ENCODE peak calls at places on chromosomes 7 and 10, in five cellular contexts. A is brain microvascular endothelial cell; D is GM04504; T is stimulated activated CD4-positive, alpha-beta T cell treated with anti-CD3 and anti-CD28 coated beads, Interleukin-12 subunit alpha, Interleukin-12 subunit beta, amount 100 ng/mL, for 48 hours; H is adipocyte. Q is an unnamed sample.

GRCh38 chr7:116185956-116186355 is 24.4 kb upstream of the TES start:
- DNase-seq in A (no peak), D (no peak), T (no peak), H (no peak), Q (no peak)

GRCh38 chr7:98049034-98049433 is 57.6 kb upstream of the LMTK2 start:
- DNase-seq in A (no peak), D (no peak), T (no peak), H (no peak), Q (no peak)

GRCh38 chr7:16813232-16813616 is 8.4 kb upstream of the AGR2 start:
- DNase-seq in A (no peak), D (no peak), T (no peak), H (no peak), Q (no peak)

GRCh38 chr7:2120251-2120660 is 112.5 kb downstream of the MAD1L1 start:
- DNase-seq in A (no peak), D (no peak), T (no peak), H (no peak), Q (no peak)

GRCh38 chr7:9507281-9507680 is 1073.9 kb downstream of the NXPH1 start:
- DNase-seq in A (no peak), D (no peak), T (no peak), H (no peak), Q (no peak)

GRCh38 chr10:89915021-89915420 is 213.6 kb downstream of the KIF20B start:
- DNase-seq in A (no peak), D (no peak), T (no peak), H (no peak), Q (no peak)

GRCh38 chr7:158495780-158496179 is 91.8 kb downstream of the PTPRN2 start:
- DNase-seq in A (no peak), D (no peak), T (no peak), H (peak), Q (no peak)

GRCh38 chr10:117137911-117138642 is at the start of gene VAX1:
- DNase-seq in A (no peak), D (no peak), T (no peak), H (no peak), Q (no peak)

GRCh38 chr10:122139627-122140151 is 131.4 kb upstream of the BTBD16 start:
- DNase-seq in A (no peak), D (no peak), T (no peak), H (no peak), Q (no peak)

GRCh38 chr10:91511549-91512330 is 101.6 kb downstream of the HECTD2 start:
- DNase-seq in A (peak), D (peak), T (no peak), H (peak), Q (peak)

GRCh38 chr10:118542205-118542604 is 53.2 kb downstream of the PRLHR start:
- DNase-seq in A (no peak), D (no peak), T (no peak), H (no peak), Q (no peak)

GRCh38 chr7:27122075-27122910 is 8.3 kb downstream of the HOXA4 start:
- DNase-seq in A (no peak), D (no peak), T (no peak), H (no peak), Q (no peak)

GRCh38 chr7:2018786-2019692 is 213.7 kb downstream of the MAD1L1 start:
- DNase-seq in A (peak), D (peak), T (no peak), H (peak), Q (peak)